ENCODE peak calls at places on chromosome 12, in four cellular contexts. One of them, this sample, is unnamed.

GRCh38 chr12:57836442-57837375 is 9.8 kb downstream of the CTDSP2 start:
- DNase-seq in activated naive CD8-positive, alpha-beta T cell treated with anti-CD3 and anti-CD28 coated beads, Interleukin-2, amount 50 U/mL, for 24 hours: peak
- DNase-seq in NCI-H2107: no peak
- DNase-seq in GM03348: peak
- DNase-seq in this sample: peak

GRCh38 chr12:108289342-108290131 is 49.6 kb downstream of the CMKLR1 start:
- DNase-seq in GM03348: no peak
- DNase-seq in activated naive CD8-positive, alpha-beta T cell treated with anti-CD3 and anti-CD28 coated beads, Interleukin-2, amount 50 U/mL, for 24 hours: no peak
- DNase-seq in NCI-H2107: no peak
- DNase-seq in this sample: no peak

GRCh38 chr12:123364532-123365140 is at the start of gene SBNO1:
- DNase-seq in activated naive CD8-positive, alpha-beta T cell treated with anti-CD3 and anti-CD28 coated beads, Interleukin-2, amount 50 U/mL, for 24 hours: peak
- DNase-seq in NCI-H2107: peak
- DNase-seq in GM03348: peak
- DNase-seq in this sample: peak

GRCh38 chr12:50923361-50924130 is 28.8 kb upstream of the HIGD1C start:
- DNase-seq in NCI-H2107: no peak
- DNase-seq in GM03348: no peak
- DNase-seq in activated naive CD8-positive, alpha-beta T cell treated with anti-CD3 and anti-CD28 coated beads, Interleukin-2, amount 50 U/mL, for 24 hours: no peak
- DNase-seq in this sample: no peak

GRCh38 chr12:108484431-108484830 is 30.6 kb upstream of the FICD start:
- DNase-seq in NCI-H2107: no peak
- DNase-seq in activated naive CD8-positive, alpha-beta T cell treated with anti-CD3 and anti-CD28 coated beads, Interleukin-2, amount 50 U/mL, for 24 hours: no peak
- DNase-seq in GM03348: no peak
- DNase-seq in this sample: no peak

GRCh38 chr12:47415054-47415453 is 290.8 kb downstream of the RPAP3 start:
- DNase-seq in GM03348: no peak
- DNase-seq in NCI-H2107: no peak
- DNase-seq in activated naive CD8-positive, alpha-beta T cell treated with anti-CD3 and anti-CD28 coated beads, Interleukin-2, amount 50 U/mL, for 24 hours: no peak
- DNase-seq in this sample: no peak

GRCh38 chr12:18332173-18332572 is 70.9 kb downstream of the PIK3C2G start:
- DNase-seq in GM03348: no peak
- DNase-seq in activated naive CD8-positive, alpha-beta T cell treated with anti-CD3 and anti-CD28 coated beads, Interleukin-2, amount 50 U/mL, for 24 hours: no peak
- DNase-seq in NCI-H2107: no peak
- DNase-seq in this sample: no peak

GRCh38 chr12:14884458-14884878 is 1.2 kb downstream of the MGP start:
- DNase-seq in GM03348: peak
- DNase-seq in activated naive CD8-positive, alpha-beta T cell treated with anti-CD3 and anti-CD28 coated beads, Interleukin-2, amount 50 U/mL, for 24 hours: peak
- DNase-seq in NCI-H2107: peak
- DNase-seq in this sample: peak

GRCh38 chr12:121060149-121061001 is 21.3 kb upstream of the OASL start:
- DNase-seq in NCI-H2107: peak
- DNase-seq in GM03348: peak
- DNase-seq in activated naive CD8-positive, alpha-beta T cell treated with anti-CD3 and anti-CD28 coated beads, Interleukin-2, amount 50 U/mL, for 24 hours: peak
- DNase-seq in this sample: peak

GRCh38 chr12:92002673-92003382 is 142.8 kb downstream of the BTG1 start:
- DNase-seq in NCI-H2107: no peak
- DNase-seq in activated naive CD8-positive, alpha-beta T cell treated with anti-CD3 and anti-CD28 coated beads, Interleukin-2, amount 50 U/mL, for 24 hours: no peak
- DNase-seq in GM03348: peak
- DNase-seq in this sample: no peak

GRCh38 chr12:68481181-68481941 is 129.3 kb upstream of the RAP1B start:
- DNase-seq in GM03348: peak
- DNase-seq in NCI-H2107: no peak
- DNase-seq in activated naive CD8-positive, alpha-beta T cell treated with anti-CD3 and anti-CD28 coated beads, Interleukin-2, amount 50 U/mL, for 24 hours: no peak
- DNase-seq in this sample: no peak

GRCh38 chr12:12476836-12477531 is 85.7 kb downstream of the DUSP16 start:
- DNase-seq in GM03348: no peak
- DNase-seq in NCI-H2107: no peak
- DNase-seq in activated naive CD8-positive, alpha-beta T cell treated with anti-CD3 and anti-CD28 coated beads, Interleukin-2, amount 50 U/mL, for 24 hours: no peak
- DNase-seq in this sample: no peak

GRCh38 chr12:45912774-45913173 is 77.6 kb downstream of the SCAF11 start:
- DNase-seq in NCI-H2107: no peak
- DNase-seq in activated naive CD8-positive, alpha-beta T cell treated with anti-CD3 and anti-CD28 coated beads, Interleukin-2, amount 50 U/mL, for 24 hours: no peak
- DNase-seq in GM03348: no peak
- DNase-seq in this sample: no peak

GRCh38 chr12:131163189-131163738 is 209.6 kb downstream of the ADGRD1 start:
- DNase-seq in NCI-H2107: no peak
- DNase-seq in activated naive CD8-positive, alpha-beta T cell treated with anti-CD3 and anti-CD28 coated beads, Interleukin-2, amount 50 U/mL, for 24 hours: no peak
- DNase-seq in GM03348: no peak
- DNase-seq in this sample: no peak

GRCh38 chr12:65630555-65630954 is 193.7 kb upstream of the HMGA2 start:
- DNase-seq in GM03348: no peak
- DNase-seq in NCI-H2107: no peak
- DNase-seq in activated naive CD8-positive, alpha-beta T cell treated with anti-CD3 and anti-CD28 coated beads, Interleukin-2, amount 50 U/mL, for 24 hours: no peak
- DNase-seq in this sample: no peak

GRCh38 chr12:75503866-75504265 is 7.5 kb downstream of the KRR1 start:
- DNase-seq in GM03348: no peak
- DNase-seq in NCI-H2107: no peak
- DNase-seq in activated naive CD8-positive, alpha-beta T cell treated with anti-CD3 and anti-CD28 coated beads, Interleukin-2, amount 50 U/mL, for 24 hours: no peak
- DNase-seq in this sample: no peak

GRCh38 chr12:130714091-130714590 is 2.0 kb downstream of the RIMBP2 start:
- DNase-seq in GM03348: no peak
- DNase-seq in activated naive CD8-positive, alpha-beta T cell treated with anti-CD3 and anti-CD28 coated beads, Interleukin-2, amount 50 U/mL, for 24 hours: no peak
- DNase-seq in NCI-H2107: no peak
- DNase-seq in this sample: no peak

GRCh38 chr12:76450690-76451089 is 102.5 kb upstream of the BBS10 start:
- DNase-seq in NCI-H2107: no peak
- DNase-seq in activated naive CD8-positive, alpha-beta T cell treated with anti-CD3 and anti-CD28 coated beads, Interleukin-2, amount 50 U/mL, for 24 hours: no peak
- DNase-seq in GM03348: peak
- DNase-seq in this sample: peak

GRCh38 chr12:16495196-16495595 is 110.8 kb downstream of the LMO3 start:
- DNase-seq in NCI-H2107: no peak
- DNase-seq in GM03348: no peak
- DNase-seq in activated naive CD8-positive, alpha-beta T cell treated with anti-CD3 and anti-CD28 coated beads, Interleukin-2, amount 50 U/mL, for 24 hours: no peak
- DNase-seq in this sample: no peak

GRCh38 chr12:71730936-71731335 is 23.7 kb upstream of the RAB21 start:
- DNase-seq in activated naive CD8-positive, alpha-beta T cell treated with anti-CD3 and anti-CD28 coated beads, Interleukin-2, amount 50 U/mL, for 24 hours: no peak
- DNase-seq in NCI-H2107: no peak
- DNase-seq in GM03348: no peak
- DNase-seq in this sample: no peak

GRCh38 chr12:113474635-113475436 is 3.2 kb upstream of the LHX5 start:
- DNase-seq in NCI-H2107: no peak
- DNase-seq in GM03348: no peak
- DNase-seq in activated naive CD8-positive, alpha-beta T cell treated with anti-CD3 and anti-CD28 coated beads, Interleukin-2, amount 50 U/mL, for 24 hours: no peak
- DNase-seq in this sample: no peak

GRCh38 chr12:77973579-77973978 is 142.9 kb downstream of the NAV3 start:
- DNase-seq in GM03348: no peak
- DNase-seq in activated naive CD8-positive, alpha-beta T cell treated with anti-CD3 and anti-CD28 coated beads, Interleukin-2, amount 50 U/mL, for 24 hours: no peak
- DNase-seq in NCI-H2107: no peak
- DNase-seq in this sample: no peak

GRCh38 chr12:106769078-106769477 is 5.4 kb upstream of the RIC8B start:
- DNase-seq in activated naive CD8-positive, alpha-beta T cell treated with anti-CD3 and anti-CD28 coated beads, Interleukin-2, amount 50 U/mL, for 24 hours: no peak
- DNase-seq in GM03348: peak
- DNase-seq in NCI-H2107: no peak
- DNase-seq in this sample: no peak

GRCh38 chr12:39427360-39427808 is 15.5 kb downstream of the KIF21A start:
- DNase-seq in GM03348: no peak
- DNase-seq in activated naive CD8-positive, alpha-beta T cell treated with anti-CD3 and anti-CD28 coated beads, Interleukin-2, amount 50 U/mL, for 24 hours: no peak
- DNase-seq in NCI-H2107: no peak
- DNase-seq in this sample: no peak

GRCh38 chr12:47133981-47134380 is 54.2 kb upstream of the AMIGO2 start:
- DNase-seq in GM03348: no peak
- DNase-seq in activated naive CD8-positive, alpha-beta T cell treated with anti-CD3 and anti-CD28 coated beads, Interleukin-2, amount 50 U/mL, for 24 hours: no peak
- DNase-seq in NCI-H2107: no peak
- DNase-seq in this sample: no peak

GRCh38 chr12:27552235-27552634 is 28.2 kb downstream of the PPFIBP1 start:
- DNase-seq in activated naive CD8-positive, alpha-beta T cell treated with anti-CD3 and anti-CD28 coated beads, Interleukin-2, amount 50 U/mL, for 24 hours: no peak
- DNase-seq in NCI-H2107: no peak
- DNase-seq in GM03348: no peak
- DNase-seq in this sample: no peak

GRCh38 chr12:80142640-80143039 is 43.3 kb downstream of the OTOGL start:
- DNase-seq in GM03348: no peak
- DNase-seq in NCI-H2107: no peak
- DNase-seq in activated naive CD8-positive, alpha-beta T cell treated with anti-CD3 and anti-CD28 coated beads, Interleukin-2, amount 50 U/mL, for 24 hours: no peak
- DNase-seq in this sample: no peak